ENCODE peak calls at places on chromosomes 6 and 20, in eight cellular contexts. T, B, Z, F, Q, C, S and V are unnamed samples.
A peak's percentile ranks its signal among the peaks of the same experiment; 100 is the strongest.

GRCh38 chr20:23490817-23491216 is at the start of gene CST8:
- DNase-seq in T (no peak), B (no peak), Z (no peak), F (no peak), Q (no peak), C (no peak), S (no peak), V (no peak)

GRCh38 chr20:59027746-59028320 is 4.3 kb downstream of the ATP5F1E start:
- DNase-seq in T (no peak), B (no peak), Z (no peak), F (no peak), Q (no peak), C (peak; percentile 73), S (no peak), V (no peak)

GRCh38 chr6:170031096-170031471 is 259.8 kb downstream of the DLL1 start:
- DNase-seq in T (no peak), B (no peak), Z (no peak), F (no peak), Q (no peak), C (peak; percentile 90), S (peak; percentile 70), V (no peak)

GRCh38 chr20:64119301-64119680 is 11.9 kb upstream of the NPBWR2 start:
- DNase-seq in T (no peak), B (peak; percentile 6), Z (no peak), F (no peak), Q (peak; percentile 12), C (no peak), S (peak; percentile 24), V (peak; percentile 43)

GRCh38 chr20:40897177-40897700 is 131.4 kb upstream of the TOP1 start:
- DNase-seq in T (peak; percentile 1), B (no peak), Z (no peak), F (no peak), Q (no peak), C (peak; percentile 74), S (no peak), V (no peak)

GRCh38 chr6:83199865-83200230 is 6.7 kb downstream of the RWDD2A start:
- DNase-seq in T (no peak), B (no peak), Z (no peak), F (no peak), Q (no peak), C (no peak), S (no peak), V (no peak)

GRCh38 chr6:36625161-36625919 is 31.2 kb downstream of the SRSF3 start:
- DNase-seq in T (no peak), B (no peak), Z (no peak), F (no peak), Q (no peak), C (peak; percentile 83), S (no peak), V (no peak)

GRCh38 chr20:41179961-41180360 is 42.6 kb downstream of the PLCG1 start:
- DNase-seq in T (no peak), B (no peak), Z (no peak), F (no peak), Q (peak; percentile 38), C (no peak), S (peak; percentile 35), V (peak; percentile 36)

GRCh38 chr6:143397229-143398222 is 53.0 kb downstream of the ADAT2 start:
- DNase-seq in T (no peak), B (peak; percentile 74), Z (peak; percentile 55), F (no peak), Q (peak; percentile 67), C (peak; percentile 7), S (peak; percentile 77), V (peak; percentile 90)

GRCh38 chr20:9508240-9508661 is 6.1 kb upstream of the LAMP5 start:
- DNase-seq in T (no peak), B (peak; percentile 28), Z (no peak), F (no peak), Q (no peak), C (no peak), S (no peak), V (no peak)

GRCh38 chr6:156174026-156174880 is 602.9 kb upstream of the ARID1B start:
- DNase-seq in T (no peak), B (no peak), Z (no peak), F (no peak), Q (no peak), C (no peak), S (no peak), V (no peak)

GRCh38 chr6:27617700-27618689 is 145.1 kb upstream of the ZNF184 start:
- DNase-seq in T (no peak), B (peak; percentile 64), Z (no peak), F (peak; percentile 51), Q (no peak), C (peak; percentile 54), S (no peak), V (peak; percentile 81)

GRCh38 chr6:166460473-166461437 is 78.0 kb upstream of the MPC1 start:
- DNase-seq in T (no peak), B (no peak), Z (no peak), F (no peak), Q (no peak), C (no peak), S (no peak), V (no peak)

GRCh38 chr20:29408034-29408695 is 1849.3 kb upstream of the DEFB115 start:
- DNase-seq in T (no peak), B (no peak), Z (peak; percentile 46), F (no peak), Q (no peak), C (no peak), S (no peak), V (no peak)

GRCh38 chr6:26536571-26537159 is 1.5 kb upstream of the HMGN4 start:
- DNase-seq in T (no peak), B (no peak), Z (no peak), F (peak; percentile 32), Q (peak; percentile 75), C (peak; percentile 69), S (no peak), V (peak; percentile 69)

GRCh38 chr6:127547909-127548649 is 28.9 kb upstream of the C6orf58 start:
- DNase-seq in T (no peak), B (no peak), Z (no peak), F (peak; percentile 11), Q (no peak), C (peak; percentile 11), S (no peak), V (no peak)

GRCh38 chr6:108235121-108235520 is 25.7 kb downstream of the SNX3 start:
- DNase-seq in T (no peak), B (no peak), Z (peak; percentile 56), F (no peak), Q (no peak), C (no peak), S (no peak), V (no peak)

GRCh38 chr20:43710370-43711044 is 16.3 kb downstream of the GTSF1L start:
- DNase-seq in T (no peak), B (no peak), Z (no peak), F (no peak), Q (no peak), C (no peak), S (no peak), V (no peak)

GRCh38 chr6:11763460-11764249 is 14.9 kb downstream of the ADTRP start:
- DNase-seq in T (no peak), B (no peak), Z (no peak), F (no peak), Q (no peak), C (no peak), S (no peak), V (no peak)

GRCh38 chr6:5084192-5084786 is 852 bp upstream of the PPP1R3G start:
- DNase-seq in T (no peak), B (peak; percentile 71), Z (peak; percentile 70), F (no peak), Q (no peak), C (no peak), S (no peak), V (no peak)